ENCODE peak calls at places on chromosomes 12 and 14, in four cellular contexts. V, O, B and E are unnamed samples. For H3K9me1, the result is how much of the 10 kb centered on the place peaks cover.

GRCh38 chr12:107442593-107442992 is 243.0 kb upstream of the PWP1 start:
- DNase-seq in V (no peak), O (peak), B (no peak), E (no peak)

GRCh38 chr14:90521930-90522483 is 125.2 kb downstream of the CALM1 start:
- DNase-seq in V (no peak), O (no peak), B (no peak), E (no peak)

GRCh38 chr14:46034305-46034704 is 617.3 kb downstream of the RPL10L start:
- DNase-seq in V (no peak), O (no peak), B (no peak), E (no peak)

GRCh38 chr12:90342081-90342480 is 612.9 kb downstream of the CCER1 start:
- DNase-seq in V (no peak), O (no peak), B (no peak), E (no peak)

GRCh38 chr14:65472189-65472588 is 59.7 kb downstream of the FUT8 start:
- DNase-seq in V (no peak), O (no peak), B (peak), E (no peak)

GRCh38 chr12:76916170-76916540 is 37.3 kb upstream of the CSRP2 start:
- DNase-seq in V (no peak), O (peak), B (no peak), E (no peak)

GRCh38 chr14:23605931-23606585 is 27.5 kb upstream of the JPH4 start:
- DNase-seq in V (no peak), O (peak), B (no peak), E (no peak)

GRCh38 chr12:82055391-82055790 is 296.2 kb upstream of the PPFIA2 start:
- DNase-seq in V (no peak), O (no peak), B (no peak), E (no peak)

GRCh38 chr12:78249578-78249977 is 418.9 kb downstream of the NAV3 start:
- DNase-seq in V (no peak), O (no peak), B (no peak), E (no peak)

GRCh38 chr12:4763549-4763948 is 43.3 kb downstream of the GALNT8 start:
- DNase-seq in V (no peak), O (peak), B (peak), E (no peak)

GRCh38 chr12:46217686-46218508 is 50.9 kb downstream of the SLC38A1 start:
- DNase-seq in V (no peak), O (no peak), B (no peak), E (no peak)

GRCh38 chr14:50559990-50560928 is at the start of gene ATL1:
- DNase-seq in V (no peak), O (peak), B (peak), E (peak)

GRCh38 chr12:44385964-44386363 is 490.2 kb downstream of the NELL2 start:
- DNase-seq in V (no peak), O (no peak), B (no peak), E (no peak)

GRCh38 chr12:86723326-86723725 is 467.1 kb upstream of the MGAT4C start:
- DNase-seq in V (no peak), O (no peak), B (no peak), E (no peak)

GRCh38 chr12:75977952-75978671 is 53.5 kb downstream of the PHLDA1 start:
- DNase-seq in V (peak), O (peak), B (peak), E (peak)

GRCh38 chr14:56494167-56494566 is 85.4 kb upstream of the TMEM260 start:
- DNase-seq in V (no peak), O (no peak), B (no peak), E (no peak)

GRCh38 chr14:52033131-52033642 is 35.7 kb downstream of the NID2 start:
- DNase-seq in V (no peak), O (peak), B (no peak), E (no peak)

GRCh38 chr12:121958521-121959240 is 40.3 kb downstream of the CFAP251 start:
- DNase-seq in V (no peak), O (peak), B (no peak), E (no peak)

GRCh38 chr14:66070542-66071319 is 415.4 kb upstream of the CCDC196 start:
- DNase-seq in V (no peak), O (no peak), B (peak), E (peak)

DNA sequence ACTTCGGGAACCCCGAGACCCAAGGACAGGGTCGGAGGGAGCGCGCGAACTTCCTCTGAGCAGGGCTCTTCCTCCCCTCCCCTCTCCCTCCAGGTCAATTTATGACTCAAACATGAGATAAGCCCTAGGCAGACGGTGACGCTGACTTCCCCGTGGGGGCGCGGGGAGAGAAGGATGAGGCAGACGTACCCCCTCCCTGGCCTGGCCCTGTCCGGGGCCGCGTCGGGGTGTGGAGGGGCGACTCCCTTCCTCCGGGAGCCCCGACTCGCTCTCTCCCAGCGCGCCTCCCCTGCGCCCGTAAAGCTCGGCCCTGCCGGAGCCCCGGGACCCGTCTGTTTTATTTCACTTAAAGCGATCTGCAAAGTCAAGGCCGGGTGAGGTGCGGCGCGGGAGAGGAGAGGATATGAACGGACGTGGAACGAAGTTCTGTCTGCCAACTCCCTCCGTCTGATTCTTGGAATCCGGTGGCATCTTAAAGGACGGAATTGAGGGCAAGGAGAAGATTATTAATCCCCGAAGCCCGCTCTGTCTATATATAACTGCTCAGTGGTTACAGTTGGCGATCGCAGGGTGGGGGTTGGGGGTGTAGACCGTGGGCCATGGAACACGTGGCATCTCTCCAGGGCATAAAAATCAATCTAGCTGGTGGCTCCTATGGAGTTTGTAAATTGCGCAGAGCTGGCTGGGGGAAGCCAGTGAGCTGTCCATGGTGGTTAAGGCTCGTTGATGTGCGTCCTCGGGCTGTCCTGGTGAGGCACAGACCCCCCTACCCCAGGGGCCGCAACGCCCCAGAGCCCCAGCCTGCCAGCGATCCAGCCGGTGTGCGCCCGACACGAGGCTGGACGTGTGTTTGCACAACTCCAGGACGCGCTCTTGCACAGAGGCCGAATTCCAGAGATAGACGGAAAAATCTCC is 2.9 kb upstream of the PTHLH start:
- DNase-seq in V (no peak), O (peak), B (peak), E (peak)
- H3K27ac ChIP-seq in V (peak), O (no peak), B (peak), E (no peak)

GRCh38 chr14:103581206-103581605 is 18.4 kb downstream of the COA8 start:
- DNase-seq in V (no peak), O (no peak), B (no peak), E (no peak)
- H3K9me1 ChIP-seq in V (under half), O (under half), B (under half), E (under half)

GRCh38 chr12:106010746-106011145 is 128.0 kb downstream of the NUAK1 start:
- DNase-seq in V (no peak), O (peak), B (no peak), E (no peak)
- H3K4me3 ChIP-seq in V (no peak), O (no peak), B (no peak), E (no peak)

GRCh38 chr12:6370994-6371754 is 4.2 kb downstream of the SCNN1A start:
- DNase-seq in V (peak), O (peak), B (peak), E (peak)
- H3K27ac ChIP-seq in V (peak), O (peak), B (peak), E (no peak)

DNA sequence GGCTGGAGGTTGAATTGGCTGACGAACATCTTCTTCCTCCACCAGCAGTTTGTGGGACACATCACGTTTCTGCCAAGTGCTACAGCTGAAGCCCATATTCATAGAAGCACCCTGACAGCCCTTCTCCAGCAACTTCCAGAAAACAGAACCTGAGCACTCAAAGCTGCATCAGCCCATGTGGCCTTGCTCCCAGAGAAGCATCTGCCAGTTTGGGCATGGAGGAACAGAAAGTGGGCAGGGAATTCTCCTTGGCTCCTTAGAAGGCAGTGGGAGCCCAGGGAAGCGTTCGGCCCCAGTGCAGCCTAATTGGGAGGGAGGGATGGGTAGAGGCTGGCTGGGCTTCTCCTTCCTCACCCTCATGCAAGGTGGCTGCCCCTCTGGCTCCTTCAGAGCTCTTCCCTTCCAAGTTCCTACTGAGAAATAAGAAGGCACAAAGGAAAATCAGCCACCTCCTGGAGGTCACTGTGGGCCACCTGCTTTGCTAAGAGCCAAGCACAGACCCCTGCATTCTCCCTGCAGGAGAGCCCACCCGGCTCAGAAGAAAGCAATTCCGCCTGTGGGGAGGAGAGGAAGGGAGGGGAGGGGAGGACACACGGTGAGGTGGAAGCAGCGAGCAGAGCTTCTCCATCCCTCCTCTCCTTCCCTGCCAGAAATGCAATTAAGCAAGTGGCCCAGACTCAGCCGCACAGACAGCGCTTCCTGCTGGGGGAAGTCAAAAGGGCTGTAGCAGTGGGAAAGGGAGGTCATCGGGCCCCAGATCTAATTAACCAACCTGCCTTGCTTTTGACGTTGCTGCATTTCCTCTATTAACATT is 4.2 kb upstream of the NGB start:
- DNase-seq in V (no peak), O (no peak), B (no peak), E (no peak)
- H3K9me1 ChIP-seq in V (under half), O (under half), B (under half), E (under half)

GRCh38 chr14:21536395-21537087 is 10.4 kb upstream of the SALL2 start:
- DNase-seq in V (no peak), O (no peak), B (no peak), E (no peak)
- H3K4me3 ChIP-seq in V (no peak), O (no peak), B (no peak), E (no peak)